ENCODE peak calls at places on chromosomes 4 and X, in six cellular contexts. V is heart left ventricle, P is thyroid gland, I is GM12878, Z is brain microvascular endothelial cell, U is glutamatergic neuron. T is an unnamed sample.

GRCh38 chrX:18286322-18286831 is 65.7 kb upstream of the BEND2 start:
- DNase-seq in Z (no peak), I (no peak), V (no peak), P (no peak), U (no peak), T (no peak)

GRCh38 chr4:41262198-41262597 is 5.5 kb downstream of the UCHL1 start:
- DNase-seq in P (no peak), V (no peak), Z (no peak), U (no peak), I (no peak), T (no peak)

GRCh38 chrX:36957425-36958328 is 50.5 kb upstream of the FAM47C start:
- DNase-seq in V (no peak), I (no peak), P (peak; percentile 66), U (peak; percentile 45), Z (no peak), T (peak; percentile 61)

GRCh38 chrX:71214604-71215334 is 8.3 kb upstream of the GJB1 start:
- DNase-seq in I (no peak), P (peak; percentile 2), U (no peak), V (no peak), Z (no peak), T (no peak)

GRCh38 chr4:19293080-19293479 is 958.6 kb upstream of the SLIT2 start:
- DNase-seq in P (no peak), U (no peak), V (no peak), Z (no peak), I (no peak), T (no peak)

GRCh38 chrX:41553688-41554087 is 106.5 kb downstream of the NYX start:
- DNase-seq in Z (no peak), U (no peak), I (no peak), V (no peak), P (no peak), T (no peak)

GRCh38 chr4:121900132-121900983 is 30.1 kb upstream of the BBS7 start:
- DNase-seq in P (peak; percentile 39), Z (peak; percentile 72), U (peak; percentile 53), I (peak; percentile 12), V (peak; percentile 29), T (peak; percentile 56)

GRCh38 chr4:18020145-18020670 is 1.3 kb downstream of the LCORL start:
- DNase-seq in U (peak; percentile 14), P (peak; percentile 29), I (no peak), V (no peak), Z (no peak), T (peak; percentile 11)

GRCh38 chr4:19711871-19712270 is 539.8 kb upstream of the SLIT2 start:
- DNase-seq in P (no peak), U (no peak), I (no peak), Z (no peak), V (no peak), T (no peak)

GRCh38 chrX:111095974-111096870 is at the start of gene PAK3:
- DNase-seq in P (peak; percentile 57), V (peak; percentile 44), Z (peak; percentile 7), U (peak; percentile 61), I (no peak), T (peak; percentile 74)

GRCh38 chr4:149238097-149238496 is 577.5 kb downstream of the IQCM start:
- DNase-seq in U (no peak), V (no peak), Z (no peak), P (no peak), I (no peak), T (no peak)

GRCh38 chrX:106862972-106863688 is 40.0 kb downstream of the RIPPLY1 start:
- DNase-seq in U (peak; percentile 33), Z (peak; percentile 7), I (no peak), V (no peak), P (peak; percentile 2), T (peak; percentile 34)

GRCh38 chr4:146192060-146192459 is 16.5 kb downstream of the LSM6 start:
- DNase-seq in V (peak; percentile 52), P (no peak), U (no peak), Z (no peak), I (no peak), T (no peak)

GRCh38 chrX:138856881-138857280 is 145.4 kb upstream of the FGF13 start:
- DNase-seq in V (no peak), P (peak; percentile 25), Z (no peak), U (no peak), I (no peak), T (no peak)

GRCh38 chr4:126777649-126778048 is 855.1 kb upstream of the INTU start:
- DNase-seq in P (no peak), U (no peak), Z (peak; percentile 65), I (no peak), V (no peak), T (no peak)

GRCh38 chrX:54930291-54931049 is 9.8 kb downstream of the TRO start:
- DNase-seq in P (no peak), I (no peak), U (no peak), Z (no peak), V (no peak), T (no peak)

GRCh38 chr4:1793496-1793840 is 375 bp downstream of the FGFR3 start:
- DNase-seq in I (no peak), V (peak; percentile 56), P (peak; percentile 45), U (no peak), Z (no peak), T (peak; percentile 68)

GRCh38 chr4:167380964-167381363 is 146.7 kb upstream of the SPOCK3 start:
- DNase-seq in V (no peak), Z (no peak), I (no peak), P (no peak), U (no peak), T (no peak)

GRCh38 chr4:24980064-24980690 is 50.6 kb downstream of the LGI2 start:
- DNase-seq in U (peak; percentile 44), V (peak; percentile 54), Z (peak; percentile 59), P (peak; percentile 59), I (peak; percentile 19), T (peak; percentile 56)

GRCh38 chr4:16155503-16156169 is 70.6 kb downstream of the TAPT1 start:
- DNase-seq in U (no peak), I (no peak), Z (no peak), P (no peak), V (no peak), T (no peak)

GRCh38 chrX:151458824-151459223 is 61.8 kb downstream of the VMA21 start:
- DNase-seq in P (no peak), Z (peak; percentile 78), I (no peak), V (no peak), U (no peak), T (no peak)

GRCh38 chrX:9493936-9494335 is 29.1 kb downstream of the TBL1X start:
- DNase-seq in I (no peak), U (no peak), V (no peak), Z (peak; percentile 5), P (no peak), T (no peak)

GRCh38 chr4:89110986-89111832 is at the start of gene TIGD2:
- DNase-seq in Z (peak; percentile 61), I (peak; percentile 47), U (peak; percentile 94), P (peak; percentile 90), V (peak; percentile 88), T (peak; percentile 90)

GRCh38 chr4:2340272-2341061 is 78.0 kb downstream of the ZFYVE28 start:
- DNase-seq in P (no peak), I (no peak), U (no peak), Z (no peak), V (peak; percentile 21), T (no peak)

GRCh38 chrX:109487640-109488039 is 5.8 kb upstream of the GUCY2F start:
- DNase-seq in P (no peak), Z (no peak), U (no peak), V (no peak), I (no peak), T (no peak)

GRCh38 chr4:55445921-55446577 is 50.3 kb downstream of the TMEM165 start:
- DNase-seq in U (no peak), Z (peak; percentile 20), V (no peak), P (no peak), I (no peak), T (no peak)
- TF ChIP-seq CTCF in U (no peak), Z (no peak), V (no peak), P (no peak), I (no peak), T (no peak)

GRCh38 chr4:48830706-48831531 is at the start of gene OCIAD1:
- DNase-seq in U (peak; percentile 94), I (peak; percentile 99), P (peak; percentile 98), Z (peak; percentile 99), V (peak; percentile 99), T (peak; percentile 92)

GRCh38 chr4:48827622-48828021 is 3.3 kb upstream of the OCIAD1 start:
- DNase-seq in V (no peak), P (no peak), I (no peak), Z (no peak), U (no peak), T (no peak)

GRCh38 chr4:48836658-48837057 is 5.8 kb downstream of the OCIAD1 start:
- DNase-seq in U (no peak), V (no peak), P (no peak), I (no peak), Z (no peak), T (no peak)

GRCh38 chr4:48832571-48832970 is 1.7 kb downstream of the OCIAD1 start:
- DNase-seq in U (no peak), V (no peak), Z (no peak), P (no peak), I (no peak), T (no peak)

DNA sequence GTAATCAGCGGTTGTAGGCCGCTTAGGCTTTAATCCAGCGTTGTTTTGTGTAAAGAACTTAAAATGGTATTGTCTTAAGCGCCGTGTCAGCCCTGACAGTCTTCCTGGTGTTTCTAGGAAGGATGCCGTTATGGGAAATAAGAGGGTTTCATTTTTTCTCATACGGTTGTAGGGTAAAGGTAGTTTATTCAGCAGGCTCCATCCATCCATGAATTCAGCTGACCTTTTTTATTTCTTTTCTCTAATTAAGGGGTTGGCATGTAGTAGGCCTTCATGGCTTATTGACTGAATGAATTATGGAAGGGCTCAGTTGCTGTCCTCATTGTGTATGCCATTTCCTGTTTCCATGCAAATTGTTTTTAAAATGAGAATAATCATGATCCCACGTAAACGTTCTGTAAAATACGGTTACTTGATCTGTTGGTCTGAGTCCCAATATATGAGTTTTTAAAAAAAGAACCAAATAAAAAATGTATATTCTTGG is 686 bp downstream of the OCIAD1 start:
- DNase-seq in P (no peak), V (no peak), U (no peak), I (peak; percentile 15), Z (no peak), T (no peak)
- TF ChIP-seq CTCF in P (no peak), V (no peak), U (no peak), I (no peak), Z (no peak), T (no peak)

GRCh38 chr4:187380181-187380581 is 615.4 kb upstream of the ZFP42 start:
- DNase-seq in P (no peak), Z (peak; percentile 4), U (peak; percentile 24), I (no peak), V (no peak), T (no peak)
- TF ChIP-seq CTCF in P (no peak), Z (peak; percentile 59), U (no peak), I (no peak), V (no peak), T (no peak)

DNA sequence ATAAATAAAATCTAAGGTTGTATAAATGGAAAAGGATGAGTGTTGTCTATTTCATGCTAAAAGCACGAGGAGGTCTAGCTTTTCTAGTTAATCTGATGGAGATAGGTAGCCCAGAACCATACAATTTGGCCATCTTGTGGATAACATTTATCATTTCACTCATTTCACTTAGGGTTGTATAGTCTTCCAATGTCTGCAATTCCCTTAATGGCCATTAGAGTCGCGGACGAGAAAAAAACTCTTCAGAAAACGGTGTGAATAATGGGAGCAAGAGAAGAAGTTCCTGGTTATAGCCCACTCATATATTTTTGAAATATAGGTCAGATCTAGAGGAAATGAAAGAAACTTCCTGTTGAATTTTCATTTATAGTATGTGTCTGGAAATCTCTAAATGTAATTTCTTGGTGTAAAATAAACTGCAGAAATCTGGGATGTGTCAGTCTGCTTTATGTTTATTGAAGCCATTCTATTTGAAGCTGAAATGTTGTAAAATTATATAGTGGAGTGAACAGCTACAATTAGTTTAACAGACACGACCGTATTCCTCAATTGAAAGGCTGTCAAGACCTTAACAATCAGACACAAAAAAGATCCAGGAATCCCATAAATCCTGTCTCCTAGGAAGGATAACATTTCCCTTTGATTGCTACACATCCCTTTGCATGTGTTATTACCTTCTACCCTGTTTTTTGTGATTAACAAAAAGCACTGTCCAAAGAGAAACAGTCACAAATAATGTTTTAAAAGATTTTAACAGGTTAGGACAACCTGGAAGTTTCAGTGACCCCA is 47.7 kb upstream of the MGST2 start:
- DNase-seq in U (no peak), V (no peak), I (no peak), Z (no peak), P (no peak), T (no peak)
- TF ChIP-seq CTCF in U (peak; percentile 69), V (peak; percentile 36), I (peak; percentile 19), Z (peak; percentile 47), P (no peak), T (peak; percentile 36)